ENCODE peak calls at places on chromosomes 16 and 17, in six cellular contexts. F is mesendoderm, X is tibial artery, N is uterus, K is neuronal stem cell, B is H1. H is an unnamed sample.

GRCh38 chr17:16973760-16974540 is 2.0 kb upstream of the TNFRSF13B start:
- DNase-seq in B (no peak), X (no peak), K (no peak), N (no peak), F (no peak), H (no peak)

GRCh38 chr17:81370304-81370703 is 25.0 kb upstream of the BAHCC1 start:
- DNase-seq in K (no peak), X (no peak), N (no peak), B (no peak), F (no peak), H (no peak)

GRCh38 chr16:54287758-54288591 is 1.4 kb upstream of the IRX3 start:
- DNase-seq in X (no peak), K (peak), F (peak), N (no peak), B (no peak), H (no peak)

GRCh38 chr16:14527411-14528044 is 102.5 kb downstream of the PARN start:
- DNase-seq in N (peak), F (no peak), B (no peak), X (peak), K (no peak), H (no peak)

GRCh38 chr17:34547453-34548063 is 31.8 kb upstream of the TMEM132E start:
- DNase-seq in B (no peak), K (no peak), X (no peak), N (no peak), F (no peak), H (no peak)

GRCh38 chr16:29665294-29666077 is 2.4 kb downstream of the SPN start:
- DNase-seq in F (no peak), B (no peak), N (no peak), K (no peak), X (no peak), H (no peak)

GRCh38 chr16:50741225-50741807 is 570 bp upstream of the CYLD start:
- DNase-seq in F (no peak), K (no peak), B (no peak), N (peak), X (peak), H (no peak)

GRCh38 chr16:1707193-1707790 is 1.3 kb downstream of the MAPK8IP3 start:
- DNase-seq in N (no peak), B (no peak), X (no peak), F (peak), K (no peak), H (no peak)

GRCh38 chr16:65845466-65846209 is 520.9 kb upstream of the CDH5 start:
- DNase-seq in K (no peak), N (no peak), X (no peak), B (no peak), F (peak), H (no peak)

GRCh38 chr17:75506134-75506533 is 9.2 kb downstream of the CASKIN2 start:
- DNase-seq in X (no peak), N (no peak), K (no peak), B (no peak), F (no peak), H (no peak)

GRCh38 chr16:58451263-58451662 is 48.7 kb upstream of the NDRG4 start:
- DNase-seq in K (no peak), N (peak), F (no peak), B (no peak), X (no peak), H (no peak)
- H3K27ac ChIP-seq in K (no peak), N (peak), F (no peak), B (no peak), X (no peak), H (no peak)

DNA sequence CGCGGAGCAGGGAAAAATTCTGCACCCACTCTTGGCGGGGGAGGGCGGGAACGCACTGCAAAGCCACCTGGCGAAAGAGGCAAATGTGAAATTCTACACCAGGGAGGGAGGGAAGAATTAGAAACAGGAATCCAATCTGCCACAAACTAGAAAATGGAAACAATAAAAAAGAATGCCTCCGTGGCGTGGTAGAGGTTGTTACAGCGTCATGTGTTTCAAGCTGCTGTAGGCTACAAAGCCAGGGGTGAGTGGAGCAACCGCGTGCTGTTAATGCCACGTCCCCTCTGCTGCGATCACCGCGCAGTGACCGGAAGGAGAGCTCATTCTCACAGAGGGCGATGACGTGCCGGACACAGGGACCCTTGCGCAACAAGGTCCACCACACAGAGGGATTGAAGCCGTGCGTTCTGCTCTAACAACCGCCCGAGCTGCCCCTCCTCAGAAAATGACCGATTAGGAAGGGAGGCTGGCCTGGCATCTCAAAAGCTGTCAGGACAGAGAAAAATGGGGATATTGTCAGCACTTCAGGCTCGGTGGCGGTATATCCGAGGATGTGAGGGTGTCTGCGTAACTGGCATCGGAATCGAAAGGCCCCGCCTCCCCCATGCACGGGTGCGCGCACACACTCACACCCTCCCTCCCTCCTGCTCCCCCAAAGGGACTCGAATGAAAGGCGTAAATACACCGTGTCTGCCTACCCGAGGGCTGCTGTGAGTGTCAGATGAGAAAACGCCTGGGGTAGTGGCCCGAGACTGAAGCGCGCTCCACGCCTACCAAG is 70.8 kb upstream of the TNRC6C start:
- DNase-seq in K (peak), X (peak), F (peak), N (peak), B (no peak), H (no peak)
- H3K4me3 ChIP-seq in K (no peak), X (peak), F (peak), N (peak), B (peak), H (peak)

GRCh38 chr17:30552994-30553565 is 75.9 kb downstream of the GOSR1 start:
- DNase-seq in K (no peak), N (no peak), F (no peak), B (no peak), X (no peak), H (no peak)
- H3K27ac ChIP-seq in K (no peak), N (no peak), F (no peak), B (no peak), X (no peak), H (no peak)

DNA sequence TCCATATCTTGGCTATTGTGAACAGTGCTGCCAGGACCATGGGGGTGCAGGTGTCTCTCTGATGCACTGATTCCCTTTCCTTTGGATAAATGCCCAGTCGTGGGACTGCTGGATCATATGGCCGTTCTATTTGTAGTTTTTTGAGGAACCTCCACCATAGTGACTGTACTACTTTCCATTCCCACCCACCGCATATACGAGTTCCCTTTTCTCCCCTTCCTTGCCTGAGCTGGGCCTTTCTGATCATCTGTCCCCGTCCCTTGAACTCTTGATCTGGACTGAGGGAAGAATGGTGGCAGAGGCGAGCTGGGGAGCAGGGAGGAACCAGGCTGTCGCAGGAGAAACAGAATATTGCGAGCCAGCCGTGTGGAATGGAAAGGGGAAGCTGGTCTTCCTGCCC is 7.9 kb upstream of the CEP295NL start:
- DNase-seq in B (no peak), K (no peak), N (no peak), F (no peak), X (no peak), H (no peak)
- H3K4me3 ChIP-seq in B (no peak), K (no peak), N (no peak), F (no peak), X (no peak), H (no peak)

DNA sequence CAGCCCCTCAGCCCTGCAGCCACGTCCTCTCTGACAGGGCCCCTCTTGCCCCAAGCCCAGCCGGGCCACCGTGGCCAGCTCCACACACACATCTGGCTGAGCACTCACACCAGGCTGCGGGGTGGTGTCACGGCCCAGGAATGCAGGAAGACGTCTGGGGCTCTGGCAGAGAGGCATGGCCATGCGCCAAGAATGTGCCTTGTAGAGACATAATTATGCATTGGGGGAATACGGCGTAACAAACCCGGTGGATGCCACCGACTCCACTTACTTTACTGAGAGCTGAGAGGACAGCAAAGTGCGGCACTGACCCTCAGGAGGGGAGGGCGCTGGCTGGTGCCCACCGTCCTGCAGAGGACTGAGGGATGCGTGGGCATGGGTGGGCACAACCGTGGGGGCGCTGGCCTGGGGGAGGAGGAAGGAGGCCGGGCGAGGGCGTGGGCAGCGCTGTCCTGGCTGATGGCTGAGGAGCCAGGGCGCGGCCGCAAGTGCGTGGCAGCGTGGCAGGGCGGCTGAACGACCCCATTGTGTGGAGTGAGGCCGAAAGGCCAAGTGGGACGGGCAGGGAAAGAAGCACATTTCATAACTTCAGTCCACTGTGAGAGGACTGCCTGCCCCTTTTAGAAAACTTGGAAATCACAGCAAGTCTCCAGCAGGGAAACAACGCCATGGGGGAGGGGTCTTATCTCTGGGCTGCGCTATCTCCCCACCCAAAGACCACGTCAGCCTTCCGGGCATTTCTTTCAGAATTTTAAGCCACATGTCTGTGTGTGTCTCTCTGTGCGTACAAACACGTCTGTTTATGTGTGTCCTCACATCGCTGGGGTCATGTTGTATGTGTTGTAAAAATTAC is 30.6 kb downstream of the METRNL start:
- DNase-seq in K (no peak), X (peak), N (peak), B (no peak), F (peak), H (no peak)
- H3K27ac ChIP-seq in K (no peak), X (peak), N (peak), B (no peak), F (no peak), H (no peak)

DNA sequence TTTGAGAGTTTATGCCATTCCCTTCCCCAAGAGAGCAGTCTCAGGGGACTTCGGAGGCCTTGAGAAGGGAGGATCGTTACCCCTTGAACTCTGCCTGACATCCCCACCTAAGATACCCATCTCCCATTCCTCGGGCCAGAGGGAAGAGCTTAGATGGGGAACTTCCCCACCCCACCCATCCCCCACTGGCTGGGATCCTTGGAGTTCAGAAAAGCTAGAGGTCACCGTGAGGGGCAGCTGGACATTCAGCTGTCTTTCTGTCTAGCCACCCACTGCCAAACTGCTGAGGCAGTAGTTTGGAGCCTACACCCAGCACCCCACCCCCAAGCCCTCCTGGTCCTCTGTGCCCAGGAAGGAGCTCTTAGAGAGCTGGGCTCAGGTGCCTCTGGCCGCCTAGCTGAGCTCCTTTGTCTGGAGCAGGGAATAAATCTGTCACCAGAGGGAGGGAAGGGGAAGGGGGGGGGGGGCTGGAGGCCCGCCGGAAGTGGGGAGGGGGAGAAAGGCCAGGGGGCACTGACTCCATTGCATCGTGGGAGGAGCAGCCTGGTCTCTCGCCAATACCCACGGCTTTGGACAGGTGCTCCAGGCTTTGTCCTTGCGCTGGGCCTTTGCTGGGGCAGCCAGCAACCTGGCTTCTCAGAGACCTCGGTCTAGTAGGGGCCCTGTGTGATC is 1.0 kb downstream of the HSD11B2 start:
- DNase-seq in K (peak), N (no peak), F (peak), X (no peak), B (no peak), H (no peak)
- H3K4me3 ChIP-seq in K (peak), N (peak), F (peak), X (peak), B (peak), H (peak)

GRCh38 chr17:73290399-73291259 is 21.2 kb downstream of the CDC42EP4 start:
- DNase-seq in N (no peak), F (no peak), X (no peak), K (no peak), B (no peak), H (no peak)

GRCh38 chr17:73293480-73293911 is 18.3 kb downstream of the CDC42EP4 start:
- DNase-seq in F (no peak), X (peak), B (no peak), K (no peak), N (peak), H (no peak)

GRCh38 chr17:73293031-73293430 is 18.8 kb downstream of the CDC42EP4 start:
- DNase-seq in N (no peak), K (no peak), X (no peak), B (no peak), F (no peak), H (no peak)

GRCh38 chr17:73291260-73291801 is 20.5 kb downstream of the CDC42EP4 start:
- DNase-seq in B (no peak), K (no peak), X (peak), F (no peak), N (peak), H (no peak)

GRCh38 chr17:73292031-73292531 is 19.7 kb downstream of the CDC42EP4 start:
- DNase-seq in F (no peak), K (no peak), X (peak), N (no peak), B (no peak), H (no peak)
- H3K27ac ChIP-seq in F (no peak), K (no peak), X (peak), N (peak), B (no peak), H (no peak)

GRCh38 chr16:66903544-66904427 is 14.9 kb downstream of the CDH16 start:
- DNase-seq in N (no peak), K (no peak), F (no peak), X (no peak), B (no peak), H (no peak)

GRCh38 chr16:66904428-66904845 is 14.2 kb downstream of the CDH16 start:
- DNase-seq in N (no peak), K (no peak), F (no peak), B (no peak), X (no peak), H (no peak)

GRCh38 chr16:66906916-66907836 is 11.5 kb downstream of the CDH16 start:
- DNase-seq in B (no peak), F (no peak), K (no peak), N (no peak), X (no peak), H (no peak)

GRCh38 chr16:66905633-66906539 is 12.8 kb downstream of the CDH16 start:
- DNase-seq in N (no peak), X (no peak), F (peak), K (no peak), B (no peak), H (no peak)

GRCh38 chr16:66904846-66905632 is 13.6 kb downstream of the CDH16 start:
- DNase-seq in F (no peak), X (peak), B (no peak), N (no peak), K (no peak), H (no peak)
- H3K4me3 ChIP-seq in F (no peak), X (no peak), B (no peak), N (no peak), K (no peak), H (no peak)

DNA sequence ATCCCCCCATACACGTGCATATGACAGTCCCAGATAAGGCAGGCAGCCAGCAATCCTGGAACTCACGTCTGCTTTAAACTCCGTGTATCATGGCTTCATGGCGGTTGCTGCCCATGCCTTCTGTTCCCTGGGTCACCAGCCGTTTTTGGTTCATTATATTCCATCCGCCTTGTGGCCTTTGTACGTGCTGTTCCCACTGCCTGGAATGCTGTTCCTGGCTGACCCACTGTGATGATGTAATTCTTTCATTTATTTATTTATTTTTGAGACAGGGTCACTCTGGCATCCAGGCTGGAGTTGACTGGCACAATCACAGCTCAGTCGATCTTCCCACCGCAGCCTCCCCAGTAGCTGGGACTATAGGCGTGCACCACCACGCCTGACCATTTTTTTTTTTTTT is 136.7 kb upstream of the GSE1 start:
- DNase-seq in B (no peak), F (no peak), X (no peak), K (no peak), N (no peak), H (no peak)
- H3K27ac ChIP-seq in B (no peak), F (no peak), X (no peak), K (no peak), N (no peak), H (no peak)

GRCh38 chr16:81910366-81910885 is 100.8 kb downstream of the SDR42E1 start:
- DNase-seq in X (no peak), K (no peak), F (no peak), B (no peak), N (no peak), H (no peak)
- H3K4me3 ChIP-seq in X (no peak), K (no peak), F (no peak), B (no peak), N (no peak), H (no peak)

H was measured in iPS DF 6.9.